ENCODE peak calls at places on chromosome 19, in five cellular contexts. Y, E, J, M and T are unnamed samples.

GRCh38 chr19:36547001-36547732 is 19.1 kb upstream of the ZNF260 start:
- DNase-seq in Y (no peak), E (no peak), J (no peak), M (no peak), T (no peak)

GRCh38 chr19:33770107-33770506 is 26.6 kb upstream of the KCTD15 start:
- DNase-seq in Y (no peak), E (no peak), J (no peak), M (no peak), T (no peak)

GRCh38 chr19:50565984-50566903 is 2.0 kb downstream of the LRRC4B start:
- DNase-seq in Y (no peak), E (no peak), J (no peak), M (no peak), T (peak)

GRCh38 chr19:40605201-40605971 is 4.2 kb downstream of the LTBP4 start:
- DNase-seq in Y (peak), E (peak), J (no peak), M (peak), T (peak)

GRCh38 chr19:53982056-53982455 is 9.4 kb upstream of the CACNG6 start:
- DNase-seq in Y (no peak), E (no peak), J (no peak), M (no peak), T (peak)

GRCh38 chr19:405138-405965 is 3.6 kb downstream of the C2CD4C start:
- DNase-seq in Y (no peak), E (no peak), J (no peak), M (no peak), T (no peak)

GRCh38 chr19:42370667-42371066 is 19.4 kb downstream of the CNFN start:
- DNase-seq in Y (no peak), E (no peak), J (no peak), M (no peak), T (no peak)

GRCh38 chr19:28264556-28264955 is 948.4 kb downstream of the UQCRFS1 start:
- DNase-seq in Y (no peak), E (no peak), J (no peak), M (no peak), T (no peak)

GRCh38 chr19:38656171-38656981 is 8.9 kb downstream of the ACTN4 start:
- DNase-seq in Y (no peak), E (peak), J (no peak), M (no peak), T (no peak)

GRCh38 chr19:50515168-50515561 is 1.5 kb upstream of the ASPDH start:
- DNase-seq in Y (no peak), E (no peak), J (no peak), M (no peak), T (no peak)

GRCh38 chr19:15008308-15008707 is 28.6 kb upstream of the SLC1A6 start:
- DNase-seq in Y (no peak), E (no peak), J (no peak), M (no peak), T (no peak)

GRCh38 chr19:17873661-17874422 is 2.1 kb downstream of the SLC5A5 start:
- DNase-seq in Y (peak), E (no peak), J (no peak), M (no peak), T (peak)

GRCh38 chr19:5934002-5934401 is 19.9 kb downstream of the CAPS start:
- DNase-seq in Y (no peak), E (no peak), J (no peak), M (no peak), T (no peak)

GRCh38 chr19:31503211-31503610 is 154.0 kb upstream of the TSHZ3 start:
- DNase-seq in Y (no peak), E (no peak), J (no peak), M (no peak), T (no peak)

GRCh38 chr19:45280471-45280961 is 29.4 kb downstream of the MARK4 start:
- DNase-seq in Y (no peak), E (no peak), J (no peak), M (no peak), T (no peak)

GRCh38 chr19:19816679-19817078 is 4.9 kb downstream of the ZNF506 start:
- DNase-seq in Y (no peak), E (no peak), J (no peak), M (no peak), T (no peak)

GRCh38 chr19:588093-588742 is 1.5 kb upstream of the HCN2 start:
- DNase-seq in Y (peak), E (peak), J (peak), M (no peak), T (peak)

GRCh38 chr19:49772850-49773432 is 6.1 kb downstream of the AP2A1 start:
- DNase-seq in Y (peak), E (no peak), J (no peak), M (no peak), T (no peak)

GRCh38 chr19:53927745-53928144 is 18.7 kb downstream of the CACNG7 start:
- DNase-seq in Y (peak), E (peak), J (peak), M (no peak), T (peak)

GRCh38 chr19:6744381-6745288 is 5.2 kb downstream of the TRIP10 start:
- DNase-seq in Y (no peak), E (no peak), J (no peak), M (no peak), T (no peak)

GRCh38 chr19:16520986-16521624 is 21.1 kb downstream of the CHERP start:
- DNase-seq in Y (no peak), E (no peak), J (no peak), M (no peak), T (no peak)

GRCh38 chr19:45693168-45693788 is 812 bp downstream of the QPCTL start:
- DNase-seq in Y (peak), E (peak), J (no peak), M (no peak), T (peak)

DNA sequence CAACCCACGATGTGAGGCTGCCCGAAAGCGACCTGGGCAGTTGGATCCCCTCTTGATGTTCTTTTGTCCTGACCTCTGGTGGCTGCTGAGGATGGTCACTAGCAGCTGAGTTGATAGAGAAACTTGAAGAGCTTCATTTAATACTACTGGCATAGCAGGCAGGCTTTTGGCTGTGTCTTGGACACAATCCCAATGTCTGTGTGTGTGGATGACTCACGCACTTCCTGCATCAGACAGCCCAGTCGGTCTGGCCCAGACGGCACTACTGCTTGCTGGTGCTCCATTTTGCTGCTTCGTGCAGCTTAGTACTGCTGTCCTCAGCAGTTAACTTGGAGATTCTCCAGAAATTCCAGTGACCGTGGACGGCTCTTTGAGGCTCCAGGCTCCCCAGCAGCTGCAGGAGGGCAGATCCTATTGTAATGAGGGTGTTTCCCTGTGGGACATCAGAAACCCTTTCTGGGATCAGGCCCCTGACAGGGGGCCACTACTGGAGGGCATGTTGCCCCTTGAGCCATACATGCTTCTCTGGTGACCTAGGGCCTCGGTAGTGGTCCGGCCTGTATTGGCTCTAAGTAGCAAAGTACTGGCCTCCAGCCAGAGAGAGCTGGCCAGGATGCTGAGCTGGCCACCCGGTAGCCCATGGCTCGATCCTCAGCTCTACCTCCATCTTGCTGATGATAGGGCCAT is 4.5 kb downstream of the FPR3 start:
- DNase-seq in Y (peak), E (peak), J (no peak), M (no peak), T (no peak)
- TF ChIP-seq ATF3 in Y (peak), E (no peak), J (no peak), M (no peak), T (no peak)

GRCh38 chr19:10491472-10492047 is 11.6 kb downstream of the KEAP1 start:
- DNase-seq in Y (no peak), E (no peak), J (no peak), M (no peak), T (no peak)
- TF ChIP-seq USF2 in Y (no peak), E (no peak), J (no peak), M (no peak), T (no peak)

DNA sequence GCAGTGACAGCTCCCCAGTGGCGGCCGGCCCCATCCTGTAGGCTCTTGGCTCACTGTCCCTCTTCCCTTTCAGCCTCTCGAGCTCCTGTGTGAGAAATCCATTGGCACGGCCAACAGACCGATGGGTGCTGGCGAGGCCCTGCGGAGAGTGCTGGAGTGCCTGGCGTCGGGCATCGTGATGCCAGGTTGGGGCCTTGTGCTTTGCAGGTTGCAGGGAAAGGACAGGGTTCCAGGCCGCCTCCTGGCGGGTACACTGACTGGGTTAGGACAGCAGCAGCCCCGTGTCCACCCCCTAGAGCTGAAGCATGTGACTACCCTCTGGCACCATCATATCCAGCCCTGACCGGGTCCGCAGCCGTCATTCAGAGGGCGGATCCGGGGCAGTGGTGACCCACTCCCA is 21.5 kb upstream of the QTRT1 start:
- DNase-seq in Y (no peak), E (no peak), J (no peak), M (no peak), T (no peak)
- TF ChIP-seq ATF3 in Y (no peak), E (no peak), J (no peak), M (no peak), T (no peak)

DNA sequence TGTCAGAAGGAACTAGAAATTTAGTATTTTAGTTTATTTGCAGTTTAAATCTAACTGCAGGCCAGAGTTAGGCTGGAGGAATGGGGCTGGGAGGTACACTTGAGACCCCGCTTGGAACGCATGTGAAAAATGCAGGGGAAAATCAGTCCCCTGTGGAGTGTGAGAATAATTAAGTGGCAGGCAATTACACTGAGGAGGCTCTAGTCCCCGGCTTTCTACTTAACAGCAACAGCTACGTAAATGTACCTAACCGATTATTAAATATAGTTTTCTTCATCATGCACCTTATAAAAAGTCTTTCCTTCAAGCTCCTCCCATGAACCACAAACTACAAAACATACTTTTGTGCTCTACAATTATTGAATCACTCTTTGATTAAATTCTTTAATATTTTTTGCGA is 808 bp downstream of the ZNF708 start:
- DNase-seq in Y (no peak), E (peak), J (no peak), M (no peak), T (no peak)
- TF ChIP-seq USF2 in Y (no peak), E (no peak), J (no peak), M (no peak), T (no peak)

DNA sequence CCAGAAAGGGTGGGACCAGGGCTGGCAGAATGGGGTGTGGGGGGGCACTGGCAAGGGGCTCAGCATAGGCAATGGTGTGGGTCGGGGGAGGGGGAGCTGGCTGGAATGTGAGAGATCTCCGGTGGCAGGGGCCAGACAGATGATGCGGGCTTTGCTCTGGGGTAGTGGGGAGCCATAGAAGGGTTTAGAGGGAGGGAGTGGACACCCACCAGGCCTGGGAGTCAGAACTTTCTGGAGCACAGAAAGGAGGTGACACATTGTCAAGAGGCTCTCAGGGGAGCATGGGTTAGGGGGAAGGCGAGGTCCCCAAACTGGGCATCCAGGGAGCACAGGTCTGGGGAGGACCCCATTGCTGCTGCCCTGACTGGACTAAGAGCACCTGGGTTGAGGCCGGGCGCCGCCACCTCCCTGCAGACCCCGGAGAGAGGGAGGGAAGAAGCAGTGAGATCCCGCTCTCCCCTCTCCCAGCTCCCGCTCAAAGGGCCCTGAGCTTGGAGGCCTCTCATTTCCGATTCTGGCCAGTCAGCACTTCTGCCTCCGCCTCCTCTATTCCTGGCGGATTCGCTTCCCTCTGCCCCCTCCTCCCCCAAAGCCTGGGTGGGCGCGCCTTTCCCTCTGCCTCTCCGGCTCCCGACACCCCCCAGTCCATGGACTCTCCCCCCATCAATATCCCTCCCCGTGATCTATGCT is 21.6 kb downstream of the SMIM24 start:
- DNase-seq in Y (no peak), E (no peak), J (no peak), M (no peak), T (no peak)
- TF ChIP-seq ATF3 in Y (no peak), E (no peak), J (no peak), M (no peak), T (no peak)

GRCh38 chr19:43638214-43638990 is 1.2 kb downstream of the CADM4 start:
- DNase-seq in Y (no peak), E (no peak), J (no peak), M (no peak), T (no peak)
- TF ChIP-seq USF2 in Y (no peak), E (no peak), J (no peak), M (no peak), T (no peak)

GRCh38 chr19:55439052-55439451 is 4.0 kb downstream of the SHISA7 start:
- DNase-seq in Y (no peak), E (no peak), J (no peak), M (no peak), T (no peak)

GRCh38 chr19:55436847-55437246 is 6.3 kb downstream of the SHISA7 start:
- DNase-seq in Y (no peak), E (no peak), J (no peak), M (no peak), T (no peak)

GRCh38 chr19:55435020-55435419 is 8.1 kb downstream of the SHISA7 start:
- DNase-seq in Y (no peak), E (no peak), J (no peak), M (no peak), T (no peak)

GRCh38 chr19:55434356-55434755 is 8.7 kb downstream of the SHISA7 start:
- DNase-seq in Y (no peak), E (no peak), J (no peak), M (no peak), T (no peak)

DNA sequence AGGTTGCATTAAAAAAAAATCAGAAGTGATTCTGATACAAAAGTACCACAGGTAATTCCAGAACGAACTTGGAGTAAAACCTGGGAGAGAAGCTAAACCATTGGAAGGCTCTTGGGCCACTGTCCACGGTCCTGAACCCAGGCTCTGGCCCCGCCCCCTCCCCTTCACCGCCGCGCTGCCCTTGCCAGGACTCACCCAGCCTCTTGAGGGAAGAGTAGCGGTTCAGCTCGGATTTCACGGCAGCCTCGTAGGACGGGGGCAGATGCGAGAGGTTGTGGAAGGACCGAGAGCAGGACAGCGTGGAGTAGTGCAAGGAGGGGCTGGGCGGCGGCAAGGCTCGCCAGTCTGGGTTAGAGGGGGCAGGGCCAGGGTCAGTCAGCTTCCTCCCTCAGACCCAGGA is 5.7 kb downstream of the SHISA7 start:
- DNase-seq in Y (peak), E (peak), J (no peak), M (no peak), T (peak)
- TF ChIP-seq ATF3 in Y (no peak), E (peak), J (no peak), M (no peak), T (no peak)

GRCh38 chr19:7840629-7841028 is 10.6 kb downstream of the EVI5L start:
- DNase-seq in Y (no peak), E (no peak), J (no peak), M (no peak), T (no peak)

GRCh38 chr19:7843521-7843920 is 13.5 kb downstream of the EVI5L start:
- DNase-seq in Y (no peak), E (no peak), J (no peak), M (no peak), T (no peak)

GRCh38 chr19:7842661-7843294 is 12.8 kb downstream of the EVI5L start:
- DNase-seq in Y (no peak), E (no peak), J (no peak), M (no peak), T (no peak)

GRCh38 chr19:7841751-7842660 is 12.0 kb downstream of the EVI5L start:
- DNase-seq in Y (no peak), E (no peak), J (no peak), M (no peak), T (no peak)

GRCh38 chr19:7839476-7839875 is 9.5 kb downstream of the EVI5L start:
- DNase-seq in Y (no peak), E (no peak), J (no peak), M (no peak), T (no peak)
- TF ChIP-seq USF2 in Y (no peak), E (no peak), J (no peak), M (no peak), T (no peak)

GRCh38 chr19:57241181-57241580 is 749 bp downstream of the ZNF805 start:
- DNase-seq in Y (no peak), E (peak), J (no peak), M (no peak), T (no peak)
- TF ChIP-seq ATF3 in Y (no peak), E (no peak), J (no peak), M (no peak), T (no peak)